ENCODE peak calls at places on chromosomes 7 and 10, in ten cellular contexts. O is K562; C is heart left ventricle; H is HepG2; M is DND-41; V is hepatocyte; F is brain microvascular endothelial cell; T is CD8-positive, alpha-beta T cell; P is psoas muscle; L is Peyer's patch. R is an unnamed sample.

GRCh38 chr7:115087437-115087836 is 165.5 kb downstream of the MDFIC start:
- DNase-seq in M (no peak), F (peak), H (peak), C (peak), T (no peak), L (no peak), P (no peak), V (peak), O (no peak), R (no peak)

GRCh38 chr10:70964881-70965280 is 76.5 kb upstream of the PCBD1 start:
- DNase-seq in F (no peak), H (no peak), M (no peak), O (no peak), P (no peak), C (no peak), L (no peak), V (no peak), T (no peak), R (no peak)

GRCh38 chr10:112724404-112724991 is 225.5 kb upstream of the TCF7L2 start:
- DNase-seq in P (no peak), H (peak), F (no peak), C (no peak), V (no peak), L (no peak), O (no peak), M (no peak), T (no peak), R (no peak)

GRCh38 chr10:102243304-102243703 is 2.0 kb upstream of the PITX3 start:
- DNase-seq in V (no peak), T (no peak), O (no peak), H (peak), F (peak), L (no peak), P (no peak), M (no peak), C (no peak), R (no peak)

GRCh38 chr7:69656890-69657289 is 58.6 kb downstream of the AUTS2 start:
- DNase-seq in F (no peak), M (no peak), P (peak), C (peak), L (no peak), T (no peak), O (no peak), V (no peak), H (no peak), R (no peak)

GRCh38 chr10:70084189-70084588 is 31.5 kb downstream of the MACROH2A2 start:
- DNase-seq in T (no peak), L (no peak), H (peak), F (no peak), V (no peak), C (no peak), P (no peak), O (no peak), M (no peak), R (no peak)

GRCh38 chr10:118870467-118871243 is 115.9 kb upstream of the CACUL1 start:
- DNase-seq in T (no peak), O (peak), C (peak), M (no peak), L (no peak), H (peak), V (peak), F (peak), P (no peak), R (no peak)

GRCh38 chr7:18597759-18598158 is 102.2 kb downstream of the HDAC9 start:
- DNase-seq in P (no peak), M (no peak), V (no peak), C (no peak), F (no peak), T (no peak), H (no peak), L (no peak), O (no peak), R (no peak)

GRCh38 chr10:100534726-100535125 is 1.0 kb upstream of the HIF1AN start:
- DNase-seq in H (no peak), P (no peak), M (peak), T (no peak), O (no peak), F (no peak), C (no peak), L (no peak), V (no peak), R (no peak)

GRCh38 chr10:70711177-70711576 is 38.9 kb downstream of the ADAMTS14 start:
- DNase-seq in M (no peak), L (no peak), C (no peak), P (no peak), F (no peak), T (no peak), V (no peak), O (no peak), H (no peak), R (no peak)

GRCh38 chr7:108114117-108114841 is 15.9 kb downstream of the LAMB4 start:
- DNase-seq in P (no peak), F (no peak), L (no peak), H (peak), T (no peak), C (no peak), O (peak), M (no peak), V (peak), R (no peak)

GRCh38 chr10:33055636-33056035 is 97.6 kb upstream of the ITGB1 start:
- DNase-seq in P (no peak), L (no peak), V (no peak), T (no peak), O (no peak), M (no peak), H (no peak), F (no peak), C (no peak), R (no peak)

GRCh38 chr7:115198143-115198542 is 276.2 kb downstream of the MDFIC start:
- DNase-seq in L (no peak), P (no peak), H (no peak), C (no peak), T (no peak), V (no peak), O (no peak), F (peak), M (no peak), R (no peak)

DNA sequence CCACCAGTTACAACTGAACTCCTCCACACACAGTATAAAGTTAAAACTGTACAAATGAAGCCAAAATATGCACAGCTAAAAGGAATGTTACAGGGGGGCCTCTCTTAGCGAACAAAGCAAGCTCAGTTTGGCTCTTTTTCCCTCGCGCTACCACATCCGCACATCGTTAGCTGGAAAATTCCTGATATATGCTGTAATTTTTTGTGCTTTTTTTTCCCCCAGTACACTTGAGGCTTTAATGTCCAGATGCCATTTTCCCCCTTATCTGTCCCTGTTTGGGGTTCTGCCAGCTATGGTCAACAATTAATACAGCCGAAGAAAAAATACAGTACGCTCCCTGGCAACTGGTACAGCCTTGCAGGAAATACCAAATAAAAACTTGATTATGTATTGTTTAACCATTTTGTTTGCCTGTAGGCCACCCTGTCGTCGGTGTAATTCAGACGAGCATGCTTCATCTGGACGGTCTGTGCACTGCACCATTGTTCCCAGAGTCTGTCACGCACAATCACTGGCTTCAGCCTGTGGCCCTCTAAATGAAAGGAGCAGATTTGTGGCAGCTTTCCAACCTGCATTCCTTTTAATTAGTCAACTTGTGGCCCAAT is 108.1 kb upstream of the FAM133B start:
- DNase-seq in C (peak), L (no peak), H (peak), T (no peak), V (peak), M (no peak), F (peak), P (no peak), O (no peak), R (no peak)
- H3K27ac ChIP-seq in C (peak), L (no peak), H (peak), T (no peak), V (peak), M (peak), F (peak), P (peak), O (no peak), R (no peak)

DNA sequence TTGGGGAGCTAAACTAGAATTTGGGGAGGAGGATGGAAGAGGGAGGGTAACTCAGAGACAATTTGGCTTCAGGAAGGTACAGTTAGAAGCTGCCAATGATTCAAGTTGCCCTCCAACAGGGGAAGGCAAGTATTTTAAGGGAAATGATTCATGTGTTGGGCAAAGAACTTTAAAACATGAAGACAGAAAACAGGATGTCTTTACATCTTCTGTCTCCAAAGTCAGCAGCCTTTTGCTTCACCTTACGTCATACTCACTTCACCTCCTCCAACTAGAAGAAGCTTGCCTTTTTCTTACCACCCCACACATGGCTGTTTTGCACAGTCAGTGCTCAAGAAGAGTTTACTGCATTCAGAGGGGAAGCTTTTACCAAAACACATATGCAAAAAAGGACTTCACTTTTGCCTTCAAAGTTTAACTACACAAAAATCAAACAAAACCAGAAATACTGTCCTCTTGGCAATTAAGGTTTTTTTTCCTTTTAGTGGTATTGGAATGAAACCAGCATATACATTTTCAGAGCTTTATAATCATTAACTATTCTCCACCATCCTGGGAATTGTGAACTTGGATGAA is 36.0 kb downstream of the PPP1R3C start:
- DNase-seq in L (no peak), M (no peak), O (no peak), F (peak), H (no peak), V (no peak), C (no peak), P (no peak), T (no peak), R (no peak)
- H3K27ac ChIP-seq in L (no peak), M (no peak), O (no peak), F (peak), H (peak), V (peak), C (peak), P (peak), T (no peak), R (no peak)

GRCh38 chr7:11648980-11649379 is 183.0 kb downstream of the THSD7A start:
- DNase-seq in O (no peak), C (peak), T (no peak), P (no peak), V (no peak), M (no peak), H (no peak), F (peak), L (no peak), R (no peak)
- H3K27ac ChIP-seq in O (no peak), C (no peak), T (no peak), P (no peak), V (no peak), M (no peak), H (no peak), F (no peak), L (no peak), R (no peak)

DNA sequence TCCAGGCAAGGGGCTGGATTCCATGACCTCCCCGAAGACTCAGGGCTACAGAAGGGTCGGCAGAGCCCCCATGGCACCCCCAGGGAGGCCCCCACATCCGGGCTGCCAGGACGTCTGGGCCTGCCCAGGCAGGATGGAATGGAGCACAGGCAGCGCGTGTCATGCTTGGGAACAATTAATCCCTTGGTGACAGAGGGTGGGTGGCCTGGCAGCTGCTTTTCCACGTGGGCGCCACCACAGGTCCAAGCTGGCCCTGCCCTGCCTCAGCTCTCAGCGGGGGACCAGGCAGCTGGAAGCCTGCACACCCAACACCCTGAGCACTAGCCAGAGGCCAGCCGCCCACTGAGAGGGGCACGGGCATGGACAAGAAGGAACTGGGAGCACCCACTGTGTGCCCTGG is 11.4 kb downstream of the ELN start:
- DNase-seq in M (no peak), V (no peak), P (peak), L (no peak), T (no peak), C (no peak), O (no peak), H (no peak), F (no peak), R (no peak)
- H3K27ac ChIP-seq in M (no peak), V (no peak), P (peak), L (no peak), T (no peak), C (peak), O (no peak), H (no peak), F (no peak), R (no peak)

GRCh38 chr7:1055491-1056005 is 11.2 kb downstream of the GPR146 start:
- DNase-seq in P (no peak), L (no peak), F (no peak), M (no peak), V (no peak), O (no peak), T (no peak), H (no peak), C (no peak), R (no peak)
- H3K27ac ChIP-seq in P (no peak), L (peak), F (no peak), M (no peak), V (no peak), O (peak), T (no peak), H (no peak), C (peak), R (no peak)

DNA sequence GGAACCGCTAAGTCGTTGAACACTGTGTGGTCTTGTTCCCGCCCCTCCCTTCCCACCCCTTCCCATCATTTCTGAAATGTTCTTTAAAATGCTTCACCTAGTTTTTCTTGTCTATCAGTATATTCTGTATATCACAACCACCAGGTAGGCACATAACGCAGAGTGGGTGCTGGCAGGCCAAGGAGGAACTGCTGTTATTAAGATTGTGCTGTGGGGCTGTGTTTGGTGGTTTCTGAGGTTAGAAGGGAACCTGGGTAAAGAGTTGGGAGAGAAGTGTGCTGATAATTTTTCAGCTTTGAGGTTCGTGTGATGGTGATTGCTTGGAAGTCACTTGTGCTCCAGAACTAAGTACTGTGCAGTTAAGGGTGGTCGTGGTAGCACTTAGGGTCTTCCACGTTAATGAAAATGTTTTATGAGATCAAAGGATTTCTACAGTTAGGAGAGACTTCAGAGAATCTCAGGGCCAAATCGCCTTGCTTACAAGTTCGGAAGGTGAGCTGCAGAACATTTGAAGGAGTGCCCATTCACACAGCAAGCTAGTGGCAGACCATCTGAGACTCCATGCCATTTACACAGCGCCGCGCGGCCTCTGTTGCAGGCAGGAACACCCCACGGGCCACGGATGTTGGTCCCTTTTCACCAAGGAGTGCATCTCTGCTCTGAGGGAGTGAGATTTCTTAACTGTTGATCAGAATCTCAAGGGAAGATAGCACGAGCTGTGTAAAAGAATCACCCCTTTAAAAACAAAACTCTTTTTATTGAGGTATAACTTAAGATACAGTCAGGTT is 1.6 kb downstream of the UBE3C start:
- DNase-seq in L (no peak), V (no peak), O (no peak), M (peak), C (no peak), P (no peak), T (no peak), H (no peak), F (peak), R (no peak)
- H3K27ac ChIP-seq in L (peak), V (peak), O (peak), M (peak), C (no peak), P (peak), T (no peak), H (no peak), F (no peak), R (peak)

GRCh38 chr10:81874878-81875679 is at the start of gene NRG3:
- DNase-seq in O (no peak), C (no peak), F (no peak), M (no peak), P (no peak), T (no peak), L (no peak), V (no peak), H (no peak), R (no peak)
- H3K27ac ChIP-seq in O (no peak), C (no peak), F (no peak), M (no peak), P (no peak), T (no peak), L (no peak), V (no peak), H (no peak), R (no peak)

GRCh38 chr7:36284470-36284869 is 105.2 kb upstream of the ANLN start:
- DNase-seq in V (no peak), P (no peak), M (peak), H (no peak), O (peak), C (no peak), T (no peak), F (no peak), L (no peak), R (no peak)
- H3K27ac ChIP-seq in V (no peak), P (peak), M (peak), H (no peak), O (no peak), C (no peak), T (no peak), F (no peak), L (no peak), R (no peak)

GRCh38 chr7:116357776-116358670 is 141.5 kb upstream of the CAV2 start:
- DNase-seq in M (no peak), T (no peak), V (no peak), C (no peak), P (no peak), O (no peak), H (no peak), F (no peak), L (no peak), R (no peak)
- H3K27ac ChIP-seq in M (no peak), T (no peak), V (peak), C (peak), P (peak), O (no peak), H (no peak), F (peak), L (no peak), R (no peak)

R was measured in CD8-positive, alpha-beta memory T cell.